ENCODE peak calls at places on chromosome 14, in five cellular contexts. B is activated CD4-positive, alpha-beta T cell treated with anti-CD3 and anti-CD28 coated beads for 48 hours; T is stimulated activated CD4-positive, alpha-beta T cell treated with anti-CD3 and anti-CD28 coated beads, Interleukin-4, amount 100 ng/mL, for 48 hours; C is endothelial cell; F is right cardiac atrium. J is an unnamed sample.

GRCh38 chr14:66606826-66607225 is 98.9 kb downstream of the GPHN start:
- DNase-seq in B (no peak), T (no peak), C (no peak), F (no peak), J (no peak)

GRCh38 chr14:95431199-95432145 is 85.0 kb downstream of the SYNE3 start:
- DNase-seq in B (peak; percentile 26), T (no peak), C (peak; percentile 24), F (no peak), J (peak; percentile 71)

GRCh38 chr14:103329421-103330347 is 4.4 kb upstream of the EIF5 start:
- DNase-seq in B (no peak), T (no peak), C (no peak), F (no peak), J (peak; percentile 66)

GRCh38 chr14:53955234-53955556 is 1.4 kb downstream of the BMP4 start:
- DNase-seq in B (no peak), T (no peak), C (no peak), F (no peak), J (no peak)

GRCh38 chr14:54771411-54772027 is 131.1 kb downstream of the GCH1 start:
- DNase-seq in B (no peak), T (no peak), C (no peak), F (no peak), J (no peak)

GRCh38 chr14:102988054-102988453 is 65.6 kb downstream of the AMN start:
- DNase-seq in B (no peak), T (no peak), C (no peak), F (no peak), J (peak; percentile 49)

GRCh38 chr14:34676516-34677211 is 37.7 kb downstream of the CFL2 start:
- DNase-seq in B (no peak), T (no peak), C (no peak), F (no peak), J (no peak)

GRCh38 chr14:51677276-51677675 is 25.6 kb downstream of the FRMD6 start:
- DNase-seq in B (no peak), T (no peak), C (no peak), F (no peak), J (peak; percentile 84)

GRCh38 chr14:56195727-56196126 is 77.5 kb downstream of the PELI2 start:
- DNase-seq in B (peak; percentile 45), T (no peak), C (no peak), F (no peak), J (peak; percentile 75)

GRCh38 chr14:51370758-51371386 is 130.8 kb downstream of the TMX1 start:
- DNase-seq in B (no peak), T (no peak), C (no peak), F (no peak), J (peak; percentile 79)

GRCh38 chr14:58238252-58239247 is 6.1 kb upstream of the PSMA3 start:
- DNase-seq in B (peak; percentile 16), T (no peak), C (no peak), F (no peak), J (peak; percentile 49)

GRCh38 chr14:76644875-76645518 is 116.3 kb upstream of the VASH1 start:
- DNase-seq in B (peak; percentile 12), T (no peak), C (peak; percentile 70), F (no peak), J (peak; percentile 14)

GRCh38 chr14:104888489-104889373 is 23.7 kb downstream of the CEP170B start:
- DNase-seq in B (no peak), T (no peak), C (peak; percentile 5), F (no peak), J (no peak)

GRCh38 chr14:35268946-35269345 is 23.2 kb upstream of the PSMA6 start:
- DNase-seq in B (no peak), T (no peak), C (no peak), F (no peak), J (no peak)

GRCh38 chr14:36069535-36069900 is 107.0 kb downstream of the PTCSC3 start:
- DNase-seq in B (peak; percentile 41), T (peak; percentile 8), C (peak; percentile 59), F (no peak), J (peak; percentile 47)

GRCh38 chr14:93064411-93065271 is 51.1 kb downstream of the ITPK1 start:
- DNase-seq in B (no peak), T (no peak), C (no peak), F (no peak), J (peak; percentile 82)

GRCh38 chr14:36214476-36215216 is 38.1 kb upstream of the PTCSC3 start:
- DNase-seq in B (no peak), T (no peak), C (no peak), F (no peak), J (no peak)

GRCh38 chr14:64736271-64737131 is 32.3 kb downstream of the PLEKHG3 start:
- DNase-seq in B (no peak), T (no peak), C (no peak), F (no peak), J (no peak)

GRCh38 chr14:100524933-100525243 is 62.3 kb downstream of the BEGAIN start:
- DNase-seq in B (no peak), T (no peak), C (peak; percentile 70), F (peak; percentile 17), J (peak; percentile 21)

GRCh38 chr14:64790478-64790877 is 86.3 kb downstream of the PLEKHG3 start:
- DNase-seq in B (no peak), T (no peak), C (no peak), F (no peak), J (no peak)

GRCh38 chr14:36738269-36738668 is 76.6 kb downstream of the PAX9 start:
- DNase-seq in B (no peak), T (no peak), C (no peak), F (no peak), J (no peak)

GRCh38 chr14:100086361-100086760 is 21.1 kb downstream of the EVL start:
- DNase-seq in B (no peak), T (no peak), C (no peak), F (no peak), J (no peak)

GRCh38 chr14:20662968-20663731 is 21.2 kb upstream of the RNASE4 start:
- DNase-seq in B (peak; percentile 94), T (peak; percentile 87), C (peak; percentile 68), F (peak; percentile 52), J (peak; percentile 88)

GRCh38 chr14:36208690-36209278 is 32.3 kb upstream of the PTCSC3 start:
- DNase-seq in B (no peak), T (no peak), C (no peak), F (no peak), J (no peak)

GRCh38 chr14:67674139-67674479 is 323 bp downstream of the VTI1B start:
- DNase-seq in B (peak; percentile 66), T (peak; percentile 50), C (peak; percentile 77), F (peak; percentile 72), J (peak; percentile 40)

GRCh38 chr14:68688872-68689371 is 103.9 kb downstream of the ZFP36L1 start:
- DNase-seq in B (no peak), T (no peak), C (no peak), F (no peak), J (peak; percentile 70)

GRCh38 chr14:102586420-102587119 is 5.9 kb upstream of the RCOR1 start:
- DNase-seq in B (no peak), T (no peak), C (no peak), F (no peak), J (peak; percentile 64)

GRCh38 chr14:27688823-27689444 is 1077.7 kb upstream of the FOXG1 start:
- DNase-seq in B (no peak), T (no peak), C (no peak), F (no peak), J (no peak)

GRCh38 chr14:42535397-42535796 is 928.7 kb downstream of the LRFN5 start:
- DNase-seq in B (no peak), T (no peak), C (no peak), F (no peak), J (no peak)

GRCh38 chr14:21924479-21924878 is 250.9 kb upstream of the OR4E1 start:
- DNase-seq in B (peak; percentile 59), T (peak; percentile 8), C (no peak), F (no peak), J (no peak)

GRCh38 chr14:52663850-52664249 is 31.5 kb downstream of the ERO1A start:
- DNase-seq in B (no peak), T (no peak), C (no peak), F (no peak), J (no peak)

GRCh38 chr14:99507860-99508640 is 26.8 kb downstream of the CCNK start:
- DNase-seq in B (no peak), T (no peak), C (no peak), F (no peak), J (no peak)

GRCh38 chr14:99520571-99521081 is 39.4 kb downstream of the CCNK start:
- DNase-seq in B (no peak), T (no peak), C (no peak), F (no peak), J (no peak)

GRCh38 chr14:60651936-60652673 is 2.8 kb upstream of the SIX1 start:
- DNase-seq in B (peak; percentile 34), T (no peak), C (peak; percentile 23), F (no peak), J (no peak)

GRCh38 chr14:53608369-53608768 is 348.3 kb downstream of the BMP4 start:
- DNase-seq in B (no peak), T (no peak), C (no peak), F (no peak), J (peak; percentile 25)

GRCh38 chr14:61472801-61473376 is 151.5 kb downstream of the PRKCH start:
- DNase-seq in B (peak; percentile 89), T (peak; percentile 74), C (no peak), F (no peak), J (peak; percentile 69)

GRCh38 chr14:92644166-92644565 is 104.3 kb downstream of the LGMN start:
- DNase-seq in B (no peak), T (no peak), C (no peak), F (no peak), J (peak; percentile 85)

GRCh38 chr14:106691601-106692291 is 1165.4 kb downstream of the TMEM121 start:
- DNase-seq in B (peak; percentile 97), T (peak; percentile 96), C (no peak), F (peak; percentile 13), J (no peak)

J was measured in fibroblast of mammary gland.